ENCODE peak calls at places on chromosomes 6 and 20, in nine cellular contexts. I is activated T-cell treated with anti-CD3 and anti-CD28 coated beads, Interleukin-2, amount 50 U/mL, for 72 hours; H is heart right ventricle; R is T follicular helper cell; X is B cell; L is EL; Q is kidney tubule cell; A is BJ; J is iPS DF 19.7. O is an unnamed sample.

GRCh38 chr6:104462811-104463599 is 396.7 kb downstream of the HACE1 start:
- DNase-seq in I (no peak), H (no peak), R (no peak), X (no peak), L (no peak), Q (no peak), A (no peak), J (no peak), O (no peak)

GRCh38 chr6:134186355-134186754 is 131.6 kb downstream of the SGK1 start:
- DNase-seq in I (no peak), H (no peak), R (no peak), X (no peak), L (no peak), Q (no peak), A (no peak), J (no peak), O (no peak)

GRCh38 chr6:15378272-15378671 is 132.4 kb downstream of the JARID2 start:
- DNase-seq in I (no peak), H (no peak), R (no peak), X (no peak), L (no peak), Q (no peak), A (no peak), J (no peak), O (no peak)

GRCh38 chr20:2729251-2729713 is 36.7 kb downstream of the EBF4 start:
- DNase-seq in I (no peak), H (no peak), R (no peak), X (peak; percentile 34), L (no peak), Q (no peak), A (no peak), J (no peak), O (no peak)

GRCh38 chr6:44154067-44154466 is 4.6 kb upstream of the CAPN11 start:
- DNase-seq in I (no peak), H (no peak), R (no peak), X (no peak), L (no peak), Q (no peak), A (no peak), J (no peak), O (no peak)

GRCh38 chr6:53353624-53354023 is 4.9 kb upstream of the ELOVL5 start:
- DNase-seq in I (no peak), H (no peak), R (no peak), X (no peak), L (no peak), Q (no peak), A (no peak), J (no peak), O (no peak)

GRCh38 chr20:48832423-48832735 is 4.6 kb upstream of the PREX1 start:
- DNase-seq in I (no peak), H (no peak), R (no peak), X (peak; percentile 51), L (no peak), Q (no peak), A (no peak), J (no peak), O (no peak)

GRCh38 chr6:158627940-158628211 is 16.7 kb downstream of the DYNLT1 start:
- DNase-seq in I (no peak), H (no peak), R (no peak), X (no peak), L (no peak), Q (no peak), A (no peak), J (no peak), O (no peak)

GRCh38 chr6:39891353-39891752 is 42.9 kb downstream of the MOCS1 start:
- DNase-seq in I (no peak), H (no peak), R (no peak), X (no peak), L (no peak), Q (no peak), A (no peak), J (no peak), O (no peak)

GRCh38 chr6:113449051-113449450 is 408.1 kb upstream of the MARCKS start:
- DNase-seq in I (no peak), H (no peak), R (no peak), X (no peak), L (peak; percentile 65), Q (peak; percentile 52), A (no peak), J (no peak), O (peak; percentile 85)

GRCh38 chr20:63061701-63062100 is 54.9 kb upstream of the BHLHE23 start:
- DNase-seq in I (no peak), H (no peak), R (no peak), X (no peak), L (no peak), Q (no peak), A (no peak), J (no peak), O (no peak)

GRCh38 chr6:105747823-105748405 is 338.2 kb upstream of the PRDM1 start:
- DNase-seq in I (no peak), H (no peak), R (no peak), X (no peak), L (no peak), Q (no peak), A (no peak), J (no peak), O (no peak)

GRCh38 chr6:13071946-13072345 is 256.4 kb downstream of the TBC1D7 start:
- DNase-seq in I (no peak), H (no peak), R (no peak), X (no peak), L (no peak), Q (no peak), A (no peak), J (no peak), O (no peak)

GRCh38 chr6:31575335-31575901 is at the start of gene TNF:
- DNase-seq in I (peak; percentile 78), H (peak; percentile 66), R (peak; percentile 71), X (peak; percentile 82), L (peak; percentile 21), Q (peak; percentile 89), A (no peak), J (no peak), O (no peak)

GRCh38 chr6:30511147-30511546 is 21.8 kb downstream of the HLA-E start:
- DNase-seq in I (no peak), H (no peak), R (no peak), X (no peak), L (no peak), Q (no peak), A (no peak), J (no peak), O (no peak)

GRCh38 chr6:16781348-16782169 is 20.3 kb upstream of the ATXN1 start:
- DNase-seq in I (no peak), H (peak; percentile 54), R (no peak), X (no peak), L (no peak), Q (peak; percentile 24), A (no peak), J (no peak), O (no peak)

GRCh38 chr6:4349931-4350330 is 214.6 kb upstream of the ECI2 start:
- DNase-seq in I (no peak), H (no peak), R (no peak), X (no peak), L (no peak), Q (no peak), A (no peak), J (no peak), O (no peak)

GRCh38 chr6:102553214-102553613 is 1159.7 kb downstream of the GRIK2 start:
- DNase-seq in I (no peak), H (no peak), R (no peak), X (no peak), L (no peak), Q (peak; percentile 22), A (no peak), J (no peak), O (no peak)

GRCh38 chr6:53066059-53066406 is 829 bp downstream of the FBXO9 start:
- DNase-seq in I (peak; percentile 46), H (peak; percentile 28), R (no peak), X (peak; percentile 26), L (peak; percentile 60), Q (peak; percentile 53), A (no peak), J (no peak), O (peak; percentile 21)

GRCh38 chr20:57589728-57590484 is 29.0 kb downstream of the PCK1 start:
- DNase-seq in I (no peak), H (no peak), R (no peak), X (no peak), L (no peak), Q (no peak), A (no peak), J (no peak), O (no peak)

GRCh38 chr6:114747995-114748625 is 405.3 kb upstream of the HS3ST5 start:
- DNase-seq in I (peak; percentile 41), H (peak; percentile 28), R (no peak), X (peak; percentile 16), L (peak; percentile 47), Q (peak; percentile 48), A (no peak), J (no peak), O (peak; percentile 50)

GRCh38 chr6:16081337-16081736 is 47.5 kb upstream of the MYLIP start:
- DNase-seq in I (no peak), H (no peak), R (no peak), X (no peak), L (no peak), Q (no peak), A (no peak), J (no peak), O (no peak)

GRCh38 chr6:131948692-131949614 is 2.2 kb downstream of the CCN2 start:
- DNase-seq in I (no peak), H (peak; percentile 31), R (no peak), X (no peak), L (peak; percentile 74), Q (peak; percentile 66), A (peak; percentile 65), J (no peak), O (peak; percentile 70)

GRCh38 chr6:166008441-166009369 is 158.9 kb downstream of the TBXT start:
- DNase-seq in I (no peak), H (peak; percentile 30), R (no peak), X (no peak), L (peak; percentile 59), Q (no peak), A (no peak), J (no peak), O (no peak)

GRCh38 chr20:2693286-2693995 is 861 bp downstream of the EBF4 start:
- DNase-seq in I (peak; percentile 69), H (peak; percentile 12), R (no peak), X (peak; percentile 67), L (no peak), Q (no peak), A (no peak), J (no peak), O (no peak)

GRCh38 chr6:42197574-42198362 is 3.0 kb upstream of the GUCA1B start:
- DNase-seq in I (peak; percentile 24), H (no peak), R (no peak), X (no peak), L (peak; percentile 88), Q (peak; percentile 46), A (peak; percentile 57), J (no peak), O (peak; percentile 83)

O was measured in lung microvascular endothelial cell.